ENCODE peak calls at places on chromosomes 11 and 22, in six cellular contexts. N is AG09319; A is T1000; Q is foreskin fibroblast; E is stimulated activated CD4-positive, alpha-beta T cell treated with anti-CD3 and anti-CD28 coated beads, Interleukin-12 subunit alpha, Interleukin-12 subunit beta, amount 100 ng/mL, for 48 hours; F is non-pigmented ciliary epithelial cell. W is an unnamed sample.

GRCh38 chr11:66720223-66720898 is 8.7 kb downstream of the SPTBN2 start:
- DNase-seq in A (peak), E (peak), F (peak), N (no peak), Q (peak), W (peak)

GRCh38 chr11:45926536-45927331 is 4.3 kb downstream of the LARGE2 start:
- DNase-seq in F (no peak), E (no peak), A (no peak), N (no peak), Q (no peak), W (no peak)

GRCh38 chr22:20201837-20202392 is 51.1 kb upstream of the CCDC188 start:
- DNase-seq in N (no peak), F (no peak), E (no peak), A (no peak), Q (no peak), W (no peak)

GRCh38 chr11:125874556-125875124 is 12.8 kb upstream of the HYLS1 start:
- DNase-seq in F (no peak), N (peak), A (peak), E (peak), Q (peak), W (peak)

GRCh38 chr11:45778341-45778740 is 26.6 kb upstream of the SLC35C1 start:
- DNase-seq in N (no peak), A (no peak), F (no peak), Q (no peak), E (no peak), W (no peak)

GRCh38 chr11:18754308-18754707 is 28.3 kb upstream of the IGSF22 start:
- DNase-seq in N (no peak), F (no peak), A (no peak), Q (no peak), E (no peak), W (no peak)

GRCh38 chr22:41687901-41688364 is 734 bp downstream of the SNU13 start:
- DNase-seq in E (no peak), A (no peak), N (no peak), F (no peak), Q (no peak), W (peak)

GRCh38 chr11:47004595-47005033 is 68.1 kb downstream of the CSTPP1 start:
- DNase-seq in N (peak), Q (peak), F (peak), A (peak), E (no peak), W (peak)

GRCh38 chr11:30282289-30282631 is 40.6 kb upstream of the ARL14EP start:
- DNase-seq in F (no peak), E (no peak), N (no peak), A (no peak), Q (no peak), W (no peak)

GRCh38 chr22:41927813-41928212 is 1.2 kb upstream of the TNFRSF13C start:
- DNase-seq in Q (no peak), F (no peak), E (no peak), N (no peak), A (no peak), W (no peak)

GRCh38 chr11:12724301-12725046 is 50.3 kb downstream of the TEAD1 start:
- DNase-seq in E (no peak), F (peak), A (peak), Q (peak), N (peak), W (peak)

GRCh38 chr11:114377612-114378267 is 22.6 kb downstream of the C11orf71 start:
- DNase-seq in Q (peak), N (peak), F (no peak), A (peak), E (no peak), W (peak)

GRCh38 chr11:114044042-114044871 is 15.3 kb upstream of the ZBTB16 start:
- DNase-seq in E (no peak), Q (no peak), N (no peak), A (no peak), F (no peak), W (no peak)

GRCh38 chr11:9605742-9606141 is 32.3 kb downstream of the WEE1 start:
- DNase-seq in E (no peak), N (no peak), Q (no peak), F (no peak), A (no peak), W (no peak)

GRCh38 chr11:69425444-69425843 is 56.0 kb upstream of the LINC01488 start:
- DNase-seq in F (no peak), E (no peak), Q (no peak), A (no peak), N (no peak), W (no peak)

GRCh38 chr22:41925783-41926460 is 684 bp downstream of the TNFRSF13C start:
- DNase-seq in F (no peak), E (peak), N (no peak), Q (no peak), A (peak), W (peak)

GRCh38 chr11:680970-681369 is 14.1 kb downstream of the DEAF1 start:
- DNase-seq in N (no peak), E (no peak), A (no peak), Q (no peak), F (no peak), W (no peak)

GRCh38 chr22:45336971-45337431 is 27.3 kb downstream of the FAM118A start:
- DNase-seq in Q (peak), F (no peak), E (no peak), N (no peak), A (no peak), W (no peak)

GRCh38 chr11:108596701-108597100 is 3.1 kb upstream of the EXPH5 start:
- DNase-seq in E (no peak), F (no peak), N (no peak), Q (no peak), A (no peak), W (no peak)

GRCh38 chr22:49587421-49587820 is 240.3 kb downstream of the BRD1 start:
- DNase-seq in N (no peak), A (no peak), E (no peak), F (no peak), Q (no peak), W (no peak)

GRCh38 chr22:37184816-37185541 is 3.1 kb downstream of the C1QTNF6 start:
- DNase-seq in N (no peak), F (no peak), A (no peak), Q (no peak), E (no peak), W (no peak)

GRCh38 chr11:37710031-37710430 is 1112.0 kb upstream of the RAG2 start:
- DNase-seq in E (no peak), F (no peak), A (no peak), N (no peak), Q (peak), W (peak)

GRCh38 chr11:122817121-122817520 is 21.2 kb upstream of the CRTAM start:
- DNase-seq in N (no peak), E (no peak), A (no peak), F (no peak), Q (no peak), W (no peak)

GRCh38 chr11:45590743-45591142 is 74.7 kb downstream of the CHST1 start:
- DNase-seq in F (no peak), N (no peak), A (no peak), E (no peak), Q (no peak), W (no peak)

GRCh38 chr22:36912694-36913430 is 566 bp upstream of the CSF2RB start:
- DNase-seq in N (no peak), Q (no peak), F (no peak), A (no peak), E (no peak), W (no peak)

GRCh38 chr11:3614742-3615171 is 27.0 kb downstream of the ART5 start:
- DNase-seq in N (no peak), E (peak), A (no peak), F (no peak), Q (no peak), W (no peak)

GRCh38 chr22:34319346-34319745 is 399.1 kb upstream of the LARGE1 start:
- DNase-seq in Q (no peak), E (no peak), A (no peak), N (no peak), F (no peak), W (no peak)

GRCh38 chr11:113670149-113670829 is 35.8 kb downstream of the TMPRSS5 start:
- DNase-seq in A (no peak), Q (no peak), F (no peak), E (no peak), N (no peak), W (no peak)